ENCODE peak calls at places on chromosomes 6 and 20, in eight cellular contexts. Q, Y, V, A, H, M, O and B are unnamed samples.

GRCh38 chr20:59942245-59942644 is 2.1 kb downstream of the FAM217B start:
- DNase-seq in Q (no peak), O (no peak), Y (no peak), H (no peak), V (no peak), M (no peak), A (no peak), B (no peak)

GRCh38 chr6:42025066-42025789 is 25.1 kb upstream of the TAF8 start:
- DNase-seq in V (no peak), Q (peak; percentile 70), O (peak; percentile 34), M (no peak), Y (no peak), H (no peak), A (no peak), B (no peak)

GRCh38 chr6:4946521-4946920 is 57.3 kb downstream of the RPP40 start:
- DNase-seq in Q (peak; percentile 62), M (no peak), H (no peak), O (no peak), V (no peak), A (no peak), Y (no peak), B (no peak)

GRCh38 chr20:44706371-44707258 is 8.6 kb upstream of the CCN5 start:
- DNase-seq in O (peak; percentile 89), A (no peak), V (no peak), H (no peak), Y (no peak), Q (peak; percentile 30), M (no peak), B (no peak)

GRCh38 chr6:151036869-151037680 is 171.6 kb downstream of the MTHFD1L start:
- DNase-seq in M (no peak), A (no peak), O (no peak), H (peak; percentile 76), Q (no peak), Y (peak; percentile 64), V (no peak), B (no peak)

GRCh38 chr6:158233214-158233795 is 65.2 kb downstream of the GTF2H5 start:
- DNase-seq in Y (no peak), A (no peak), H (peak; percentile 32), Q (no peak), O (no peak), V (no peak), M (no peak), B (no peak)

GRCh38 chr6:11126876-11127275 is 15.4 kb upstream of the ERVFRD-1 start:
- DNase-seq in Q (no peak), O (no peak), V (peak; percentile 18), H (no peak), M (no peak), Y (no peak), A (no peak), B (no peak)

GRCh38 chr6:46062312-46062711 is 46.7 kb upstream of the CLIC5 start:
- DNase-seq in H (peak; percentile 87), A (peak; percentile 55), O (no peak), V (peak; percentile 70), M (no peak), Q (no peak), Y (no peak), B (no peak)

GRCh38 chr6:83258517-83258916 is 65.4 kb downstream of the RWDD2A start:
- DNase-seq in H (no peak), Q (no peak), Y (no peak), O (no peak), V (no peak), A (no peak), M (no peak), B (no peak)

GRCh38 chr20:60270341-60270740 is 312.1 kb downstream of the CDH26 start:
- DNase-seq in V (no peak), A (no peak), Y (no peak), M (no peak), H (no peak), O (no peak), Q (no peak), B (no peak)

DNA sequence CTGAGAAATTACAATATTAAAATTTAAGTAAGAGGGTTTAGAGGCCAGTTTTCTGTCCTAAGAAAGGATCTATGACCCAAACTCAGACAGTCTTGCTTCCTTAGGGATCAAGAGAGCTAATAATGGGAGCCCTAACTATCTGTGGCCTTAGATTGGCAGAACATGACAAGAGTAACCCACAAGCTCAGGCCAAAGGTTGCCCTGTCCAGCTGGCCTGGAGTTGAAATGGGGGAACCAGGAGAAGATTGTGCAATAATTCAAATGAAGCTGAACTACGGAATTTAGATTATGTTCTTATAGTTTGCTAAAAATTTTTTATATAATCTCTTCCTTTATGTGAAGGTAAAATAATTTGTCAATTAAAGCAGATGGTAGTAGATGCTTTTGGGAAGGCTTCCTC is 26.4 kb downstream of the LAMA4 start:
- DNase-seq in H (no peak), V (no peak), O (no peak), A (no peak), M (no peak), Q (no peak), Y (no peak), B (no peak)
- H3K27ac ChIP-seq in H (peak overlapping the region; percentile 64), V (no peak overlapping the region), O (no peak overlapping the region), A (no peak overlapping the region), M (no peak overlapping the region), Q (peak overlapping the region; percentile 71), Y (no peak overlapping the region), B (no peak overlapping the region)

DNA sequence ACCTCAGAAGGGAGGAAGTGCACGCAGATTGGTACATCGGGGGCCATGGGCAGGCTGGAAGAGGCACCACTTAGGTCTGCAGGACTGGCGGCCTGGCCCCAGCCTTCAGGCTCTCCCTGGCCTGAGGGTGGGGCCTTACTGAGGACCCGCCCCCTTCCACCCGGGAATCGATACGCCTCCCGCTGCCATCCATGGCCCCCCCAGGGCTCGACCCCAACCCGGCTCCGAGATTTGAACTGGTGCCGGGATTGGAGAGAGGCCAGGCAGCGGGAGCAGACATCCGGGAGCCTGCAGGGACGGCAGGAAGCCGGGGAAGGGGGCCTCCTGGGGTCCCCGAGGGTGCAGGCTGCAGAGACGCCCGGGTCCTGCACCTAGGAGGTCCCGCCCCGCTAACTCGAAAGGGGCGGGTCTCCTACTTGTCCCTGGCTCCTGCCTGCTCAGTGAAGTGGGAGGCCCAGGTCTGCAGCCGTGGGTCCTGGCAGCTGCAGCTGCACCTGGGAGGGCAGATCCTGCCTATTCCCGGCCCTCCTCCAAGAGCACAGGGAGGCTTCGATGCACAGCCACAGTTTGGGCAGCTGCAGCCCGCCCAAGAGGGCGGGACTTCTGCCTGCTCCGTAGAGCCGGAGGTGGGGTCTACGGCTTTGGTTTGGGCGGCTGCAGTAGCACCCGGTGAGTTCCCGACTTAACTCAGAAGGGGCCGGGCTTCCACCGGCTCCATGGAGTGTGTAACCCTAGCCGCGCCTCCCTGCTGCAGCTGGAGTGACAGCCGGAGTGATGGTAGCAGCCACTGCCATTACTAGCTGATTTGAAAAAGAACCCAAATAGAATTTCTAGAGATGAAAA is 35.2 kb upstream of the TBC1D22B start:
- DNase-seq in H (peak; percentile 82), M (peak; percentile 24), Y (peak; percentile 89), A (peak; percentile 94), V (peak; percentile 92), Q (peak; percentile 88), O (peak; percentile 90), B (peak; percentile 34)
- H3K27ac ChIP-seq in H (no peak overlapping the region), M (no peak overlapping the region), Y (peak overlapping the region; percentile 71), A (peak overlapping the region; percentile 21), V (no peak overlapping the region), Q (peak overlapping the region; percentile 58), O (no peak overlapping the region), B (no peak overlapping the region)

GRCh38 chr20:17566345-17566744 is 3.5 kb upstream of the DSTN start:
- DNase-seq in Q (no peak), M (no peak), H (no peak), A (no peak), O (no peak), Y (no peak), V (no peak), B (no peak)
- H3K27ac ChIP-seq in Q (peak overlapping the region; percentile 54), M (no peak overlapping the region), H (no peak overlapping the region), A (no peak overlapping the region), O (peak overlapping the region; percentile 80), Y (no peak overlapping the region), V (no peak overlapping the region), B (no peak overlapping the region)

GRCh38 chr20:50394569-50394968 is 115.6 kb upstream of the PTPN1 start:
- DNase-seq in A (no peak), H (no peak), V (no peak), O (peak; percentile 65), Q (no peak), M (no peak), Y (no peak), B (no peak)
- H3K27ac ChIP-seq in A (no peak overlapping the region), H (peak overlapping the region; percentile 56), V (no peak overlapping the region), O (peak overlapping the region; percentile 77), Q (peak overlapping the region; percentile 91), M (no peak overlapping the region), Y (no peak overlapping the region), B (peak overlapping the region; percentile 35)

GRCh38 chr6:30600576-30600975 is 16.5 kb downstream of the PPP1R10 start:
- DNase-seq in M (no peak), V (no peak), Q (no peak), H (no peak), A (peak; percentile 45), O (peak; percentile 50), Y (no peak), B (no peak)
- H3K27ac ChIP-seq in M (no peak overlapping the region), V (no peak overlapping the region), Q (no peak overlapping the region), H (no peak overlapping the region), A (no peak overlapping the region), O (no peak overlapping the region), Y (no peak overlapping the region), B (no peak overlapping the region)